ENCODE peak calls at places on chromosomes 1 and 21, in five cellular contexts. Y is cardiac fibroblast, W is B cell, Q is progenitor cell of endocrine pancreas, D is fibroblast of mammary gland. Z is an unnamed sample.

GRCh38 chr1:96049759-96050409 is 671.7 kb upstream of the PTBP2 start:
- DNase-seq in D (peak), Y (peak), Q (no peak), W (no peak), Z (peak)

GRCh38 chr1:15974855-15975254 is 1.0 kb downstream of the ZBTB17 start:
- DNase-seq in W (peak), D (no peak), Q (no peak), Y (no peak), Z (no peak)

GRCh38 chr1:114502080-114502479 is 8.9 kb downstream of the TRIM33 start:
- DNase-seq in Y (no peak), Q (no peak), W (no peak), D (no peak), Z (no peak)

GRCh38 chr1:5746611-5747427 is 245.4 kb downstream of the NPHP4 start:
- DNase-seq in D (no peak), Q (no peak), W (no peak), Y (no peak), Z (no peak)

GRCh38 chr1:104593418-104594187 is 843.9 kb downstream of the AMY1C start:
- DNase-seq in D (no peak), Q (no peak), W (peak), Y (no peak), Z (no peak)

GRCh38 chr21:38244885-38245869 is 11.6 kb upstream of the KCNJ15 start:
- DNase-seq in Y (peak), Q (no peak), D (peak), W (no peak), Z (peak)

GRCh38 chr1:147892731-147893214 is 9.8 kb upstream of the GJA8 start:
- DNase-seq in W (peak), Y (peak), Q (no peak), D (peak), Z (peak)

GRCh38 chr1:86521522-86521891 is 25.4 kb upstream of the CLCA4 start:
- DNase-seq in Q (no peak), D (no peak), Y (no peak), W (no peak), Z (no peak)

GRCh38 chr1:156497743-156498446 is 2.7 kb downstream of the MEF2D start:
- DNase-seq in Y (no peak), W (no peak), Q (no peak), D (no peak), Z (no peak)

GRCh38 chr1:148362141-148362929 is 120.8 kb downstream of the PPIAL4G start:
- DNase-seq in D (peak), Q (no peak), W (peak), Y (no peak), Z (peak)

GRCh38 chr1:7388488-7389185 is 382.5 kb upstream of the VAMP3 start:
- DNase-seq in Y (peak), Q (peak), D (peak), W (no peak), Z (peak)

DNA sequence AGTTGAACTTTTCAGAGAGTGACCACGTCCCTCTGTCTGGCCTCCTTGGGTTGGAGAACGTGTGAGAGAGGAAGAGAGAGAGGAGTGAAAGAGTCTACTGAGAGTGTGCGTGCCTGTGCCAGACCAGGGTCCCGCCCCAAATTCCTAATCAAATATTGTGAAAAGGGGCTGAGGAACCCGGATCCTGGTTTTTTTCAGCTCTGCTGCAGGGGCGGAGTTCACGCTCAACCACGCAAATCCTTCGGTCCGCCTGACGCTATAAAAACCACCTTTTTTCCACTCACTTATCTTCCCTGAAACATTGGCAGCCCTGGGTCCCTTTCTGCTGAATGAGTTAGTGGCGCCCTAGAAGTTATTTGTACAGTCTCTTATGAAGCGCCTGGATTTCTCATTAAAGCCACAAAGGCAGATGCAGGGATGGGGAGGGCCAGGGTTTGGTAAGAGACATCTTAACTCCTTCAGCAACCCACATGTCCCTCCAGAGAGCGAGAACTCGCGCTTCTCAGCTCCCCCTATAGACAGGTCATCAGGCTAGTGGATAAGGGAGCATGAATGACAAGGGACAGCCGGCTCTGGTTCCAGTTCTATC is at the start of gene FMOD:
- DNase-seq in Q (no peak), D (peak), W (no peak), Y (peak), Z (peak)
- TF ChIP-seq CTCF in Q (no peak), D (peak), W (no peak), Y (peak), Z (peak)

GRCh38 chr1:53473463-53473862 is 14.3 kb downstream of the DMRTB1 start:
- DNase-seq in D (peak), Q (no peak), W (no peak), Y (peak), Z (no peak)
- TF ChIP-seq CTCF in D (peak), Q (peak), W (no peak), Y (peak), Z (peak)

GRCh38 chr21:15894596-15894995 is 164.8 kb downstream of the USP25 start:
- DNase-seq in D (peak), W (no peak), Q (no peak), Y (peak), Z (no peak)
- TF ChIP-seq CTCF in D (peak), W (peak), Q (peak), Y (peak), Z (peak)

DNA sequence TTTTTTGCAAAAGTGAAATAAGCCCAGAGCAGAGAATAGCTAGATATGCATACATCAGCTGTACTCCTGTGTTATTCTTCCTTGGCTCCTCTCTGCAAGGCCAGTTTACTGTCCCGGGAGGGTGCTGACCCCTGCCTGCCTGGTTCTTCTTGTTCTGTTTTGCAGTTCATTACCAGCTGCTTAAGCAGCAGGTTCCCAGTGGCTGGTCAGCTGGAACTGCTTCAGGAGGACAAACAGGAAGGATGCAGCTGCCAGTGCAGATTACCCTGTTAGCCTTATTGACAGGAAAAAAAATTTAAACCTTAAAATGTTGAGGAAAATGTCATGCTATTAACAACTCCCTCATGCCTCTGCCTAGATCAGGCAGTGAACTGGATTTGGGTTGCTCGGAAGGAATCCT is 16.0 kb upstream of the LRIG2 start:
- DNase-seq in D (no peak), W (peak), Q (no peak), Y (no peak), Z (no peak)
- TF ChIP-seq CTCF in D (no peak), W (no peak), Q (no peak), Y (no peak), Z (no peak)

DNA sequence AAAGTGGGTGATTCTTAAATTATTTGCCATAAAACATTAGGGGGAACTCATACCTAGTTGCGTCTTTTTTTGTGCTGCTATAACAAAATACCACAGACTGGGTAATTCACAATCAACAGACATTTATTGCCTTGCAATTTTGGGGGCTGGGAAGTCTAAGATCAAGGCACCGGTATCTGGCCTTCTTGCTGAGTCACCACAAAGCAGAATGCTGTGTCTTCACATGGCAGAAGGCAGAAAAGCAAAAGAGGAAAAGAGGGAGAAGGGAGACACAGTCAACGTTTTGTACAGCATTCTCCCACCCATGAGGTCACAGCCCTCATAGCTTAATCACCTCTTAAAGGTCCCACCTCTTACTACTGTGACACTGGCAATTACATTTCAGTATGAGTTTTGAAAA is 291.0 kb downstream of the CHRM3 start:
- DNase-seq in Y (no peak), D (no peak), Q (no peak), W (no peak), Z (peak)
- TF ChIP-seq CTCF in Y (no peak), D (no peak), Q (no peak), W (no peak), Z (no peak)

DNA sequence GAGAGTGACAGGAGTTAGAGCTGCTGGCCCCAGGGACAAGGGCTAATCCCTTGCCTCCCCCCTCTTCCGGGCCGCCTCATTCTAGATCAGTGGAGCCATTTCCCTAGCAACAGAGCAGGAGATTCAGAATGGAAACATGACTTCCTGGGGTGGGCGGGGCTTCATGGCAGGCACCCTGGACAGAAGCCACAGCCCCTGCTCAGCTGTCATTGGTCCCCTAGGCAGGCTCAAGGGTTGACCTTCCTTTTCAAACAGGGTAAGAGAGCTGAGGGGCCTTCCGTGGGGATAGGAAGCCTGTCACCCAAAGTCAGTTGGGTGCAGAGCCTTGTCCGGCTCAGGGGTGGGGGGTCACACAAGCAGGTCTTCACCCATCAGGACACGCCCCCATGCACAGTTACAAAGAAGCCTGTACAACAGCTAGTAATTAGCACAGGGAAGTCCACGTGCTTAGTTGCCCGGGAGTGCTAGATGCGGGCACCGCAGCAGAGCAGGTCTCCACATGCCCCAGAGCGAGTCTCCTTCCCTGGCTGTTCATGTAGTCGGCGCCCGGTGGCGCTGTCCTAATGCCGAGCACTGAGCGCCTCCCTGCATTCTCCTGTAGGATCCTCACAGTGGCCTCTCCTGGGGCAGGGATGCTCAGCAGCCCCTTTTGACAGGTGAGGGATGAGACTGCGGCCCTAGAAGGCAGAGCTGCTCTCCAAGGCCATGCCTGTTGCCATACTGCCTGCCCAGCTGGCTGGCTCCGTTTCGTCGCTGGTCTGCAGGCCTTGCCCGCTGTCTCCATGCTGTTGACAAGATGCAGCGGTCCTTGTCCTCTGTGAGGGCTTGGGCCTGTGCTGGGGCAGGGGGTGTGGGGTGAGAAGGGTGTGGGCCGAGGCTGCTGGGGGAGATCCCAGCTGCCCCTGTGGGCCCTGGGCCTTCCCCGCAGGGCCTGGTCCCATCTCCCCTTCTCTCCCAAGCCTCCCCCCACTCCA is 5.1 kb downstream of the TMEM201 start:
- DNase-seq in Q (peak), W (peak), Y (peak), D (peak), Z (peak)
- TF ChIP-seq CTCF in Q (no peak), W (no peak), Y (no peak), D (no peak), Z (peak)

GRCh38 chr1:41840592-41841246 is 78.0 kb downstream of the HIVEP3 start:
- DNase-seq in W (no peak), Y (no peak), D (no peak), Q (no peak), Z (no peak)

GRCh38 chr1:41842282-41842681 is 76.4 kb downstream of the HIVEP3 start:
- DNase-seq in W (no peak), Q (no peak), Y (no peak), D (no peak), Z (no peak)

GRCh38 chr1:41844255-41844654 is 74.5 kb downstream of the HIVEP3 start:
- DNase-seq in Y (no peak), Q (no peak), D (no peak), W (no peak), Z (no peak)

GRCh38 chr1:41844781-41845180 is 73.9 kb downstream of the HIVEP3 start:
- DNase-seq in W (no peak), D (no peak), Q (no peak), Y (no peak), Z (no peak)

GRCh38 chr1:41843378-41843777 is 75.3 kb downstream of the HIVEP3 start:
- DNase-seq in D (peak), W (no peak), Q (no peak), Y (peak), Z (no peak)
- TF ChIP-seq CTCF in D (no peak), W (no peak), Q (no peak), Y (peak), Z (no peak)

GRCh38 chr21:36657999-36658398 is 40.9 kb upstream of the SIM2 start:
- DNase-seq in Y (no peak), Q (no peak), D (no peak), W (no peak), Z (no peak)

GRCh38 chr21:36663033-36663855 is 35.7 kb upstream of the SIM2 start:
- DNase-seq in D (peak), Q (no peak), Y (peak), W (no peak), Z (peak)

GRCh38 chr21:36658926-36659325 is 40.0 kb upstream of the SIM2 start:
- DNase-seq in Y (no peak), Q (no peak), D (no peak), W (no peak), Z (no peak)

GRCh38 chr21:36664678-36665022 is 34.3 kb upstream of the SIM2 start:
- DNase-seq in Y (no peak), D (no peak), W (no peak), Q (no peak), Z (no peak)

GRCh38 chr21:36661511-36662309 is 37.2 kb upstream of the SIM2 start:
- DNase-seq in W (no peak), D (peak), Y (peak), Q (no peak), Z (peak)
- TF ChIP-seq CTCF in W (no peak), D (peak), Y (peak), Q (peak), Z (peak)

Z was measured in MCF 10A.